ENCODE peak calls at places on chromosomes 2 and 18, in eight cellular contexts. U is NCI-H1417, O is NCI-H524 treated with DMSO at 0.1 percent for 48 hours, F is GM19239, W is astrocyte of the spinal cord, P is T-helper 1 cell, I is progenitor cell of endocrine pancreas, H is K562. L is an unnamed sample.

GRCh38 chr2:223488814-223489213 is 113.3 kb downstream of the SCG2 start:
- DNase-seq in U (peak), O (no peak), F (no peak), W (peak), P (no peak), I (no peak), H (peak), L (no peak)

GRCh38 chr2:85935746-85936208 is 47.0 kb upstream of the ST3GAL5 start:
- DNase-seq in U (no peak), O (no peak), F (no peak), W (peak), P (no peak), I (no peak), H (no peak), L (peak)

GRCh38 chr2:95056044-95056443 is 30.5 kb downstream of the MAL start:
- DNase-seq in U (no peak), O (no peak), F (no peak), W (no peak), P (no peak), I (no peak), H (no peak), L (no peak)

GRCh38 chr2:111142101-111142500 is 21.4 kb downstream of the BCL2L11 start:
- DNase-seq in U (no peak), O (no peak), F (no peak), W (no peak), P (no peak), I (no peak), H (no peak), L (no peak)

GRCh38 chr18:56139792-56140254 is 498.6 kb downstream of the TXNL1 start:
- DNase-seq in U (no peak), O (no peak), F (no peak), W (peak), P (no peak), I (no peak), H (no peak), L (no peak)

GRCh38 chr2:88600038-88600465 is 27.2 kb downstream of the EIF2AK3 start:
- DNase-seq in U (peak), O (peak), F (peak), W (peak), P (peak), I (peak), H (peak), L (peak)

GRCh38 chr2:214311931-214312749 is 98.7 kb upstream of the VWC2L start:
- DNase-seq in U (no peak), O (no peak), F (no peak), W (no peak), P (no peak), I (no peak), H (no peak), L (no peak)

GRCh38 chr2:238669046-238669445 is 178.8 kb upstream of the TWIST2 start:
- DNase-seq in U (no peak), O (no peak), F (no peak), W (no peak), P (no peak), I (no peak), H (no peak), L (no peak)

GRCh38 chr18:49399003-49399402 is 61.4 kb downstream of the DYM start:
- DNase-seq in U (no peak), O (no peak), F (no peak), W (no peak), P (peak), I (no peak), H (no peak), L (no peak)

GRCh38 chr2:179974743-179975142 is 32.4 kb downstream of the CWC22 start:
- DNase-seq in U (no peak), O (no peak), F (no peak), W (no peak), P (no peak), I (no peak), H (no peak), L (no peak)

GRCh38 chr2:143717532-143718168 is 588.4 kb downstream of the ARHGAP15 start:
- DNase-seq in U (no peak), O (no peak), F (no peak), W (peak), P (no peak), I (no peak), H (no peak), L (no peak)

GRCh38 chr2:15933184-15933845 is 7.0 kb upstream of the MYCN start:
- DNase-seq in U (no peak), O (no peak), F (no peak), W (no peak), P (no peak), I (no peak), H (no peak), L (no peak)

GRCh38 chr2:27622921-27623384 is 5.9 kb downstream of the CCDC121 start:
- DNase-seq in U (no peak), O (no peak), F (no peak), W (peak), P (no peak), I (no peak), H (no peak), L (no peak)

L was measured in Caco-2.